ENCODE peak calls at places on chromosomes 12 and 14, in ten cellular contexts. F, R, G, J, Z, S, A, P, L and U are unnamed samples. For H3K4me1, the result is how much of the 10 kb centered on the place peaks cover.

GRCh38 chr12:114834621-114835020 is 150.6 kb upstream of the TBX3 start:
- DNase-seq in L (peak), J (no peak), F (no peak), P (peak), G (no peak), A (peak), Z (no peak), R (no peak), S (no peak), U (no peak)

GRCh38 chr12:58819345-58819744 is 101.0 kb downstream of the LRIG3 start:
- DNase-seq in Z (no peak), L (no peak), A (no peak), J (no peak), G (no peak), S (no peak), F (peak), P (no peak), R (no peak), U (no peak)

GRCh38 chr14:78974691-78975090 is 804.5 kb downstream of the NRXN3 start:
- DNase-seq in L (peak), F (no peak), G (no peak), S (no peak), P (peak), Z (no peak), J (no peak), R (no peak), A (peak), U (no peak)

GRCh38 chr14:22420598-22421186 is 168.3 kb downstream of the DAD1 start:
- DNase-seq in J (no peak), G (no peak), L (no peak), F (no peak), Z (no peak), A (peak), P (no peak), S (no peak), R (no peak), U (no peak)

GRCh38 chr14:68527329-68527851 is 265.5 kb downstream of the ZFP36L1 start:
- DNase-seq in P (peak), Z (no peak), F (no peak), R (peak), J (no peak), G (peak), L (no peak), S (no peak), A (no peak), U (no peak)

GRCh38 chr14:58078471-58078870 is 73.5 kb downstream of the ARMH4 start:
- DNase-seq in J (no peak), Z (no peak), L (peak), S (no peak), G (no peak), P (peak), A (no peak), F (no peak), R (no peak), U (no peak)

GRCh38 chr12:125284945-125285344 is 219.7 kb downstream of the AACS start:
- DNase-seq in P (no peak), R (no peak), Z (no peak), G (no peak), A (no peak), F (no peak), S (no peak), J (no peak), L (no peak), U (no peak)

GRCh38 chr14:50920482-50921225 is 23.6 kb downstream of the PYGL start:
- DNase-seq in L (peak), A (peak), G (no peak), P (peak), S (no peak), J (no peak), R (peak), Z (no peak), F (no peak), U (no peak)

GRCh38 chr14:77265187-77265515 is 5.9 kb downstream of the NGB start:
- DNase-seq in L (no peak), F (no peak), R (no peak), J (no peak), S (no peak), P (no peak), G (no peak), Z (no peak), A (no peak), U (no peak)

GRCh38 chr14:29236848-29237247 is 470.3 kb downstream of the FOXG1 start:
- DNase-seq in A (peak), F (no peak), R (no peak), Z (no peak), J (no peak), P (peak), L (peak), S (no peak), G (no peak), U (no peak)

GRCh38 chr12:12804432-12804886 is 8.7 kb upstream of the DDX47 start:
- DNase-seq in S (no peak), R (no peak), Z (no peak), F (no peak), J (no peak), P (peak), G (no peak), L (peak), A (no peak), U (no peak)

GRCh38 chr12:5780536-5780935 is 164.5 kb downstream of the ANO2 start:
- DNase-seq in P (no peak), R (no peak), J (no peak), Z (peak), F (no peak), S (no peak), A (no peak), G (no peak), L (no peak), U (no peak)

GRCh38 chr14:32197919-32198318 is 3.9 kb upstream of the RNU6-7 start:
- DNase-seq in P (no peak), S (no peak), Z (no peak), J (no peak), A (no peak), F (no peak), G (no peak), L (no peak), R (no peak), U (no peak)

GRCh38 chr14:106622200-106622745 is 1095.9 kb downstream of the TMEM121 start:
- DNase-seq in Z (no peak), F (no peak), G (peak), J (no peak), R (no peak), P (no peak), S (peak), A (no peak), L (no peak), U (no peak)
- H3K4me1 ChIP-seq in Z (under half), F (under half), G (under half), J (under half), R (under half), P (under half), S (under half), A (under half), L (under half), U (under half)

DNA sequence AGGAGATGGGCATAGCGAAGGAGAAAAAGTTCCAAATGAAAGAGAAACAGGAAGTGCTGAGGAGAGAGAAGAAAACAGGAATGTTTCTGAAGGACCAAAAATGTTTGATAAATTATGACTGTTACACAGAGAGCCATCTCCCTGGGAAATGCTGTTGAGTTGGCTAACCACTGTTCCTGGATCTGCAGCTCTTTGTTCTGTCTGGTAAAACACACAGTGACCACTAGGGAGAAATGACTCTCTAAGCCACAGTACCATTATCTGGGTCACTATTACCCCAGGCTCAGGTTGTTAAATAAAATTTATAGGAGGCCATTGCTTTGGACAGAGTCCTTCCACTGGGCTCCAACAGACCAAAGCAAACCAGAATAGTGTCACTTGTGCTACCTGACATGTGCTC is 219.3 kb downstream of the CRADD start:
- DNase-seq in S (no peak), L (peak), F (no peak), R (peak), Z (no peak), A (peak), G (no peak), J (no peak), P (peak), U (no peak)
- TF ChIP-seq CTCF in S (no peak), L (peak), F (peak), R (peak), Z (no peak), A (peak), G (no peak), J (peak), P (no peak), U (no peak)

DNA sequence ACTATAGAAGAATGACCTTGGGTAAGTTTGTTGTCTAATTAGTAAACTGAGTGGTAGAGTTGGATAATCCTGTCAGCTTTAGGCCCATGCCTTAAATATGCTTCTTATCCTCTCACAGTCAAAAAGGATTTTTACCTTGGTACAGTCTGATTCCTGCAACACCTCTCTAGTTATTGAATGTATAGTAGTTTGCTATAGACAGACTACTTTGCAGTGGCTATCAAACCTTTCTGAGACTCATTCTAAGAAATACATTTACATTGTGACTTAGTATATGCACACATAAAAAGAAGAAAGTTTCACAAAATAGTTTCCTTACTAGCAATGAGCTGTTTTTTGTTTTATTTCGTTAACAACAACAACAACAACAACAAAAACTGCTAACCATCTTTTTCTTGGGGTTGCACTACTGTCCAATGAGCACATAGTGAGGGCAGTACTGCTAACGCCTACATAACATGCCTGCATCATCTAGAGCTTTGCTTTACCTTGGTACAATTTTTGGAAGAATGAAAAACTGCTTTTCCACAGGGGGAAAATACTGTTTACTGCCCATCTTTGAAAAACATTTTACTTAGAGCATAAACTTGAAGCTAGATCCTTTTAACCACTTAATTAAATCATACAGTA is 28.5 kb downstream of the WNK1 start:
- DNase-seq in F (no peak), L (no peak), R (no peak), P (no peak), S (no peak), G (no peak), Z (no peak), A (no peak), J (no peak), U (no peak)
- H3K4me1 ChIP-seq in F (half or more), L (under half), R (under half), P (under half), S (under half), G (under half), Z (under half), A (under half), J (under half), U (half or more)

GRCh38 chr14:102913341-102914211 is 8.9 kb upstream of the AMN start:
- DNase-seq in L (no peak), G (no peak), J (no peak), A (no peak), S (no peak), Z (no peak), R (no peak), P (no peak), F (no peak), U (no peak)
- TF ChIP-seq CTCF in L (no peak), G (no peak), J (no peak), A (no peak), S (no peak), Z (no peak), R (no peak), P (no peak), F (no peak), U (no peak)

DNA sequence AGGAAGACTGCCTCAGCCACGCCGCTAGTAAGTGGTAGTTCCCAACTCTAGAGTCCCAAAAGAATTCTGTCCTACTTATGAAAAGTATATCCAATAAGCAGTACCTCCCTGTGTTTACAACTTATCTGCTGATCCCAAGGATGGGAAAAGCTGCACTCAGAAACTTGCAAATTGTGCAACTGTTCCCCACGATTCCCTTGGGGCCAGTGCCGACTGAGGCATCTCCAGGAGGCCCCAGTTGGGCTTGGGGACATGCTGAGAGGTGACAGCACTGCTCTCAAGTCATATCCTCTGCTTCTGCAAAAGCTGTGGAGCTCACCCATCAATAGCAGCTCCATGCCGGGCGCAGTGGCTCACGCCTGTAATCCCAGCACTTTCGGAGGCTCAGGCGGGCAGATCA is 23.7 kb downstream of the SPRING1 start:
- DNase-seq in R (no peak), L (no peak), A (no peak), P (no peak), J (peak), G (no peak), S (no peak), Z (no peak), F (no peak), U (no peak)
- H3K4me1 ChIP-seq in R (under half), L (under half), A (under half), P (under half), J (under half), G (under half), S (under half), Z (under half), F (under half), U (under half)

GRCh38 chr14:80455031-80455430 is 243.7 kb upstream of the DIO2 start:
- DNase-seq in G (no peak), F (no peak), A (no peak), J (no peak), S (no peak), Z (no peak), L (no peak), P (no peak), R (no peak), U (no peak)

DNA sequence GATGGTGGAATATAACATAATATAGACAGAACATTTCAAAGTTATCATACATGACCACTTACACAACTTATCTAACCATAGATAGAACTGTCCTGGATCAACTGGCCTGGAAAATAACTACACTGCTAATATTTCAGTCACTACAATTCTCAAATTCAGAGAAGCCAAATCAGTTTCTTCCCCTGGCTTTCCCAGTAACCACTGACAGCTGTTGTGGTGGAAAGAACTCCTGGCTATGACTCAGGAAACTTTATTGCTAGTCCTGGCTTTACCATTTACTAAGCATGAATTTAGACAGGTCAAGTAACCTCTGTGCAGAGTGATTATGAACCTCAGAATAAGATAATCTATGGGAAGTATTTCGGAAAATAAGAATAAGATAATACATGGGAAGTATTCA is 244.9 kb upstream of the DIO2 start:
- DNase-seq in S (no peak), P (peak), G (no peak), J (no peak), R (no peak), Z (no peak), F (no peak), A (peak), L (peak), U (no peak)
- TF ChIP-seq CTCF in S (no peak), P (no peak), G (no peak), J (no peak), R (no peak), Z (no peak), F (no peak), A (no peak), L (no peak), U (no peak)